ENCODE peak calls at places on chromosome 7, in seven cellular contexts. F is neural progenitor cell, S is mammary epithelial cell, N is endothelial cell of umbilical vein, J is uterus, T is dorsolateral prefrontal cortex, H is HFFc6. I is an unnamed sample.

GRCh38 chr7:91182819-91183405 is 81.3 kb upstream of the FZD1 start:
- DNase-seq in F (no peak), S (peak), N (peak), J (no peak), T (no peak), H (peak), I (no peak)

GRCh38 chr7:55504093-55504859 is 68.0 kb downstream of the VOPP1 start:
- DNase-seq in F (no peak), S (peak), N (no peak), J (no peak), T (no peak), H (peak), I (no peak)

GRCh38 chr7:65953890-65954289 is 28.1 kb downstream of the GUSB start:
- DNase-seq in F (no peak), S (no peak), N (no peak), J (no peak), T (no peak), H (no peak), I (no peak)

GRCh38 chr7:27212587-27213149 is 12.8 kb upstream of the HOXA13 start:
- DNase-seq in F (no peak), S (no peak), N (no peak), J (no peak), T (no peak), H (no peak), I (no peak)

GRCh38 chr7:86975449-86975848 is 84.0 kb downstream of the ELAPOR2 start:
- DNase-seq in F (no peak), S (no peak), N (no peak), J (no peak), T (no peak), H (no peak), I (no peak)

GRCh38 chr7:27994639-27995038 is 186.0 kb downstream of the JAZF1 start:
- DNase-seq in F (no peak), S (no peak), N (peak), J (no peak), T (no peak), H (peak), I (no peak)

GRCh38 chr7:71144963-71145362 is 13.0 kb downstream of the GALNT17 start:
- DNase-seq in F (no peak), S (no peak), N (no peak), J (no peak), T (no peak), H (no peak), I (no peak)

GRCh38 chr7:157973971-157974677 is 613.5 kb downstream of the PTPRN2 start:
- DNase-seq in F (no peak), S (no peak), N (no peak), J (no peak), T (no peak), H (no peak), I (no peak)

GRCh38 chr7:92244803-92245486 is 769 bp downstream of the KRIT1 start:
- DNase-seq in F (no peak), S (peak), N (no peak), J (no peak), T (no peak), H (peak), I (no peak)

GRCh38 chr7:88429382-88429781 is 122.7 kb upstream of the STEAP4 start:
- DNase-seq in F (no peak), S (peak), N (peak), J (no peak), T (no peak), H (no peak), I (no peak)

GRCh38 chr7:74216361-74216761 is 6.6 kb downstream of the LAT2 start:
- DNase-seq in F (no peak), S (no peak), N (no peak), J (no peak), T (no peak), H (no peak), I (no peak)

GRCh38 chr7:888081-889024 is 12.0 kb downstream of the GET4 start:
- DNase-seq in F (no peak), S (no peak), N (no peak), J (no peak), T (peak), H (no peak), I (no peak)

GRCh38 chr7:102208826-102209225 is 77.8 kb upstream of the SH2B2 start:
- DNase-seq in F (peak), S (no peak), N (no peak), J (no peak), T (peak), H (no peak), I (no peak)

GRCh38 chr7:67484244-67484751 is 487.7 kb downstream of the TYW1 start:
- DNase-seq in F (peak), S (peak), N (peak), J (peak), T (peak), H (peak), I (peak)

DNA sequence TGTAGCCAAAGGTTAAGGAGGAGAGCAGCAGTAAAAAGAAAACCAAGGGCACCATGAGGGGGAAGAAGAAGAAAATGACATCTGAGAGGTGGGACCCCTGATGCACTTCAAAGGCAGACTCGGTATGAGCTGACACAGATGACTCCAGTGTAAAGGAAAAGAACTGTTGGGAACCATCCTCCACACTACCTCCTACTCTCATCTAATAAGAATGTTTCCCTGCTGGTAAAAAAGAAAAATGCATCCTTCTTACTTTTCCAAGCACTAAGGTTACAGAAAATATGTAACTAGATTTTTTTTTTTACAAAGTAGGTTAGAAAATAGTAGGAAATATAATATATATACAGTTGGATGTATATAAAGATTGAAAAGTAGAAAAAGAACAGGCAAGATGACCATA is 16.9 kb downstream of the TAS2R41 start:
- DNase-seq in F (no peak), S (no peak), N (no peak), J (no peak), T (no peak), H (no peak), I (no peak)
- TF ChIP-seq CTCF in F (no peak), S (peak), N (no peak), J (no peak), T (peak), H (peak), I (no peak)

GRCh38 chr7:130942211-130942964 is 208.4 kb upstream of the KLF14 start:
- DNase-seq in F (no peak), S (peak), N (peak), J (peak), T (no peak), H (no peak), I (no peak)
- TF ChIP-seq CTCF in F (no peak), S (no peak), N (no peak), J (no peak), T (no peak), H (no peak), I (no peak)

GRCh38 chr7:116251675-116252074 is 41.3 kb downstream of the TES start:
- DNase-seq in F (no peak), S (no peak), N (no peak), J (no peak), T (no peak), H (no peak), I (no peak)

GRCh38 chr7:116252249-116252648 is 41.9 kb downstream of the TES start:
- DNase-seq in F (no peak), S (no peak), N (no peak), J (no peak), T (no peak), H (no peak), I (no peak)

GRCh38 chr7:116246357-116246756 is 36.0 kb downstream of the TES start:
- DNase-seq in F (no peak), S (no peak), N (no peak), J (no peak), T (no peak), H (no peak), I (no peak)

DNA sequence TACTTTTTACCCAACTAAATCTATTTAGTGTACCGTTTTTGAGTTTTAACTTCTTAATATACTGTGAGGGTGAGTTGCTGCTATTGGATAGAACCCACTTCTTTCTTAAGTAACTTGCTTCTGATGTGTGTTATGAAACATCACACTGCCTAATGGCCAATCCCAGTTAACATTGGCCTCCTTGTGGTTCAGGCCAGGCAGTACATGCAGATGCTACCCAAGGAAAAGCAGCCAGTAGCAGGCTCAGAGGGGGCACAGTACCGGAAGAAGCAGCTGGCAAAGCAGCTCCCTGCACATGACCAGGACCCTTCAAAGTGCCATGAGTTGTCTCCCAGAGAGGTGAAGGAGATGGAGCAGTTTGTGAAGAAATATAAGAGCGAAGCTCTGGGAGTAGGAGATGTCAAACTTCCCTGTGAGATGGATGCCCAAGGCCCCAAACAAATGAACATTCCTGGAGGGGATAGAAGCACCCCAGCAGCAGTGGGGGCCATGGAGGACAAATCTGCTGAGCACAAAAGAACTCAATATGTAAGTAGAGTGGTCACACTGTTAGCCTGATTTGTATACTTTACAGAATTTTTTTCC is 39.7 kb downstream of the TES start:
- DNase-seq in F (peak), S (peak), N (peak), J (no peak), T (no peak), H (peak), I (no peak)
- TF ChIP-seq CTCF in F (peak), S (peak), N (peak), J (peak), T (peak), H (peak), I (no peak)

GRCh38 chr7:23938937-23939552 is 229.0 kb downstream of the STK31 start:
- DNase-seq in F (peak), S (peak), N (no peak), J (no peak), T (no peak), H (peak), I (no peak)
- TF ChIP-seq CTCF in F (peak), S (peak), N (no peak), J (no peak), T (no peak), H (peak), I (no peak)

DNA sequence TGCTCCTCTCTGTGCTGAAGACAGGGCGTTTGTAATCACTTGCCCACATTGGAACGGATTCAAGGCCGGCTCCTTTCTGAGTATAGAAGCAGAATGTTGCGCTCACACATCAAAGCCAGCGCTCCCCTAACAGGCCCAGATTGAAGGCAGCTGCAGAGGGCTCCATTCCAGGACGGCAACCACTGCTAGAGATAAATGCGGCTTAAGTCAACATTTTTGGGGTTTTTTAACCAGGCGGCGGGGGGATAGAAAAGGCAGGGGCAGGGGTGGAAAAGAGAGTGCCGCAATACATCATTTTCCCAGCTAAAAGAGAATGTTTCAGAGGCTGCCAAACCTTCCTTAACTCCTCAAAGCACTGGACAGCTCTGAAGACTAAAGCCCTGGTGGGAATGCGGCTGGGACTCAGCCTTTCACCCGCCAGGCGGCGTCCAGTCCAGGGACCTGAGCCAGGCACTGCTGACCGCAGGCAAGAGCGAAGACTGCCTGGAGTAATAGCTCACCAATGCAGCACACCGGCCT is 189.6 kb downstream of the TNS3 start:
- DNase-seq in F (peak), S (no peak), N (no peak), J (peak), T (peak), H (peak), I (peak)
- TF ChIP-seq CTCF in F (no peak), S (no peak), N (no peak), J (peak), T (peak), H (peak), I (no peak)

DNA sequence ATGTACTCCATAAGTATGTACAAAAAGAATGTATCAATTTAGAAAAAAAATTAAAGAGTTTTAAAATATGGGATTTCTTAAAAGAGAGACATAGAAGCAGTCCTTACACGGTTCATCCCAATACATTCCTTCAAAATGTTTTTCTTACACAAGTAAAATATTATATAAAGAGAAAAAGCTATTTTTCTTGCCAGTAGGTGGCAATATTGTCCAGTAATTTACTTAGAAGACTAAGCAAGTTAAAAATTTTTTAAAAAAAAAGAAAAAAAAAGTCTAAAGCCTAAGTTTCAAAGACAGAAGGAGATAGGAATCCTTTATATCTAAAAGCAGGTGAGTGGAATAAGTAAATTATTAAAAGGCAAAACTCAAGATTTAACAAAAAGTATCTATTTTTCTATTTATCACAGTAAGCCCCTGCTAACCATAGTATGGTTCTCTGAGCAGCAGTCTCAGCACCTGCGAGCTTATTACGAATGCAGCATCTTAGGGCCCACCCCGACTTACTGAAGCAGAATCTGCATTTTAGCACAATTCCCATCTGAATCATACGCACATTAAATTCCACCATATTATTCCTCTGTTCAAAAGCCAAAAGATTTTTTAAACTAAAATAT is 240.6 kb downstream of the DGKI start:
- DNase-seq in F (peak), S (peak), N (peak), J (no peak), T (no peak), H (peak), I (no peak)
- TF ChIP-seq CTCF in F (peak), S (peak), N (peak), J (no peak), T (peak), H (peak), I (no peak)

I was measured in omental fat pad.